ENCODE peak calls at places on chromosomes 12 and 14, in four cellular contexts. One of them, this sample, is unnamed.

GRCh38 chr14:35740215-35740614 is 68.9 kb downstream of the RALGAPA1 start:
- DNase-seq in RWPE2: no peak
- DNase-seq in neuronal stem cell: no peak
- DNase-seq in heart left ventricle: no peak
- DNase-seq in this sample: no peak

GRCh38 chr12:55797068-55797467 is 20.5 kb downstream of the SARNP start:
- DNase-seq in neuronal stem cell: peak; percentile 37
- DNase-seq in RWPE2: no peak
- DNase-seq in heart left ventricle: no peak
- DNase-seq in this sample: peak; percentile 38

GRCh38 chr12:51814311-51815088 is 34.0 kb downstream of the FIGNL2 start:
- DNase-seq in neuronal stem cell: peak; percentile 70
- DNase-seq in RWPE2: no peak
- DNase-seq in heart left ventricle: peak; percentile 91
- DNase-seq in this sample: peak; percentile 69

GRCh38 chr12:107684990-107685359 is 624 bp upstream of the PWP1 start:
- DNase-seq in RWPE2: no peak
- DNase-seq in neuronal stem cell: no peak
- DNase-seq in heart left ventricle: no peak
- DNase-seq in this sample: peak; percentile 4

GRCh38 chr14:63896278-63896720 is 43.5 kb downstream of the SYNE2 start:
- DNase-seq in heart left ventricle: no peak
- DNase-seq in RWPE2: peak; percentile 80
- DNase-seq in neuronal stem cell: no peak
- DNase-seq in this sample: peak; percentile 88

GRCh38 chr12:88698471-88698870 is 118.2 kb upstream of the KITLG start:
- DNase-seq in neuronal stem cell: no peak
- DNase-seq in heart left ventricle: no peak
- DNase-seq in RWPE2: no peak
- DNase-seq in this sample: no peak

GRCh38 chr14:99255621-99256482 is 16.1 kb downstream of the BCL11B start:
- DNase-seq in neuronal stem cell: no peak
- DNase-seq in heart left ventricle: no peak
- DNase-seq in RWPE2: no peak
- DNase-seq in this sample: no peak

GRCh38 chr14:104512771-104513640 is 66.6 kb upstream of the C14orf180 start:
- DNase-seq in RWPE2: no peak
- DNase-seq in heart left ventricle: no peak
- DNase-seq in neuronal stem cell: no peak
- DNase-seq in this sample: no peak

GRCh38 chr12:26651036-26651435 is 182.0 kb downstream of the ITPR2 start:
- DNase-seq in heart left ventricle: no peak
- DNase-seq in neuronal stem cell: no peak
- DNase-seq in RWPE2: no peak
- DNase-seq in this sample: no peak

GRCh38 chr12:88814789-88815188 is 234.5 kb upstream of the KITLG start:
- DNase-seq in RWPE2: no peak
- DNase-seq in neuronal stem cell: no peak
- DNase-seq in heart left ventricle: no peak
- DNase-seq in this sample: no peak

GRCh38 chr12:63895841-63896240 is 51.3 kb downstream of the SRGAP1 start:
- DNase-seq in RWPE2: no peak
- DNase-seq in heart left ventricle: no peak
- DNase-seq in neuronal stem cell: no peak
- DNase-seq in this sample: no peak

GRCh38 chr14:29494312-29494711 is 433.3 kb downstream of the PRKD1 start:
- DNase-seq in neuronal stem cell: no peak
- DNase-seq in RWPE2: no peak
- DNase-seq in heart left ventricle: no peak
- DNase-seq in this sample: no peak

GRCh38 chr12:118061011-118061875 is at the start of gene WSB2:
- DNase-seq in heart left ventricle: peak; percentile 88
- DNase-seq in neuronal stem cell: peak; percentile 35
- DNase-seq in RWPE2: no peak
- DNase-seq in this sample: peak; percentile 79

GRCh38 chr12:26493656-26494055 is 298.3 kb downstream of the SSPN start:
- DNase-seq in heart left ventricle: no peak
- DNase-seq in neuronal stem cell: no peak
- DNase-seq in RWPE2: no peak
- DNase-seq in this sample: peak; percentile 83

GRCh38 chr12:49672351-49673181 is 34.6 kb downstream of the FMNL3 start:
- DNase-seq in RWPE2: no peak
- DNase-seq in heart left ventricle: no peak
- DNase-seq in neuronal stem cell: no peak
- DNase-seq in this sample: no peak

GRCh38 chr12:22858849-22859569 is 234.0 kb downstream of the ETNK1 start:
- DNase-seq in RWPE2: no peak
- DNase-seq in neuronal stem cell: no peak
- DNase-seq in heart left ventricle: no peak
- DNase-seq in this sample: no peak

GRCh38 chr12:50581226-50582184 is 76.7 kb downstream of the DIP2B start:
- DNase-seq in neuronal stem cell: no peak
- DNase-seq in RWPE2: no peak
- DNase-seq in heart left ventricle: no peak
- DNase-seq in this sample: no peak

GRCh38 chr12:12008232-12008850 is 62.4 kb upstream of the BCL2L14 start:
- DNase-seq in heart left ventricle: no peak
- DNase-seq in neuronal stem cell: no peak
- DNase-seq in RWPE2: no peak
- DNase-seq in this sample: no peak